ENCODE peak calls at places on chromosome 3, in five cellular contexts. M is AG10803, B is AG09309, Q is progenitor cell of endocrine pancreas, K is psoas muscle. O is an unnamed sample.

GRCh38 chr3:62436785-62437184 is 63.4 kb upstream of the FEZF2 start:
- DNase-seq in Q (no peak), B (no peak), M (peak), K (no peak), O (no peak)

GRCh38 chr3:154252759-154253638 is 71.3 kb downstream of the DHX36 start:
- DNase-seq in K (peak), Q (peak), B (peak), M (peak), O (peak)

GRCh38 chr3:197501879-197502620 is 53.7 kb downstream of the BDH1 start:
- DNase-seq in K (no peak), B (no peak), Q (no peak), M (peak), O (peak)

GRCh38 chr3:195083659-195084058 is 187.3 kb downstream of the XXYLT1 start:
- DNase-seq in B (no peak), M (no peak), Q (no peak), K (peak), O (no peak)

GRCh38 chr3:194572131-194572789 is 61.0 kb downstream of the TMEM44 start:
- DNase-seq in K (peak), M (peak), Q (peak), B (peak), O (peak)

GRCh38 chr3:97719156-97719821 is 45.3 kb upstream of the ARL6 start:
- DNase-seq in Q (peak), B (no peak), K (peak), M (peak), O (peak)

GRCh38 chr3:64053581-64053980 is 30.3 kb upstream of the PSMD6 start:
- DNase-seq in K (no peak), M (no peak), B (no peak), Q (no peak), O (no peak)

GRCh38 chr3:52557011-52557410 is 20.6 kb downstream of the UQCC5 start:
- DNase-seq in M (no peak), B (no peak), K (no peak), Q (no peak), O (no peak)

GRCh38 chr3:56672-57071 is 139.9 kb upstream of the CHL1 start:
- DNase-seq in M (no peak), B (no peak), K (no peak), Q (no peak), O (no peak)

GRCh38 chr3:43001094-43001553 is 22.0 kb downstream of the GASK1A start:
- DNase-seq in Q (no peak), K (peak), M (peak), B (peak), O (no peak)

GRCh38 chr3:37814547-37814946 is 47.1 kb upstream of the CTDSPL start:
- DNase-seq in K (no peak), Q (no peak), M (peak), B (no peak), O (no peak)

GRCh38 chr3:159786489-159787181 is 202.0 kb upstream of the IL12A start:
- DNase-seq in K (no peak), M (no peak), B (no peak), Q (no peak), O (no peak)

GRCh38 chr3:100260081-100260684 is 609 bp upstream of the TBC1D23 start:
- DNase-seq in Q (peak), M (peak), B (no peak), K (peak), O (no peak)

GRCh38 chr3:143090486-143090885 is 29.1 kb upstream of the CHST2 start:
- DNase-seq in M (no peak), K (peak), B (no peak), Q (no peak), O (no peak)

GRCh38 chr3:84836961-84837360 is 121.8 kb upstream of the CADM2 start:
- DNase-seq in K (no peak), B (no peak), M (no peak), Q (no peak), O (no peak)

GRCh38 chr3:169144691-169145090 is 518.8 kb downstream of the MECOM start:
- DNase-seq in K (no peak), B (no peak), M (no peak), Q (no peak), O (no peak)

GRCh38 chr3:116777181-116777840 is 67.7 kb downstream of the TUSC7 start:
- DNase-seq in Q (no peak), K (no peak), M (no peak), B (no peak), O (no peak)

GRCh38 chr3:175989161-175989560 is 1130.0 kb downstream of the NAALADL2 start:
- DNase-seq in Q (no peak), K (no peak), B (no peak), M (no peak), O (no peak)

GRCh38 chr3:181715601-181716340 is 4.0 kb downstream of the SOX2 start:
- DNase-seq in B (no peak), M (no peak), Q (no peak), K (no peak), O (no peak)
- TF ChIP-seq CTCF in B (no peak), M (no peak), Q (no peak), K (no peak), O (no peak)

GRCh38 chr3:150787741-150788370 is 24.9 kb upstream of the SIAH2 start:
- DNase-seq in Q (peak), K (peak), B (peak), M (peak), O (peak)

GRCh38 chr3:150797155-150797554 is 34.2 kb upstream of the SIAH2 start:
- DNase-seq in B (no peak), M (no peak), K (no peak), Q (no peak), O (no peak)

GRCh38 chr3:150790621-150791020 is 27.7 kb upstream of the SIAH2 start:
- DNase-seq in M (no peak), B (no peak), Q (no peak), K (no peak), O (no peak)

GRCh38 chr3:150798122-150798618 is 35.2 kb upstream of the SIAH2 start:
- DNase-seq in M (no peak), K (no peak), Q (no peak), B (no peak), O (no peak)

DNA sequence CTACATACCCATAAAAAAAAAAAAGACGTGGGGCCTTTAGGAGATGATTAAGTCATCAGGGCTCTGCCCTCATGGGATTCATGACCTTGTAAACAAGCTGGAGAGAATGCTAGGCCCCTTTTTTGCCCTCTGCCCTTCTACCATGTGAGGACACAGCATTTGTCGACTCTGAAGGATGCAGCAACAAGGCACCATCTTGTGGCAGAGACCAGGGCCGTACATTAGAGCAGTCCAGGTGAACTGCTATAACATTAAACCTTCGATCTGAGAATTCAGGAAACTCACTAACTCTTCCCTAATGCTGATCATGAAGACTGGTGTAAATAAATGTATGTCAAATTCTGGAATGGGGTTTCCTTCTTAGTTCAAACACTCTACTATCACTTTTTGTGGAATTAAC is 30.7 kb upstream of the SIAH2 start:
- DNase-seq in K (no peak), Q (no peak), M (no peak), B (no peak), O (no peak)
- TF ChIP-seq CTCF in K (no peak), Q (no peak), M (no peak), B (no peak), O (no peak)

DNA sequence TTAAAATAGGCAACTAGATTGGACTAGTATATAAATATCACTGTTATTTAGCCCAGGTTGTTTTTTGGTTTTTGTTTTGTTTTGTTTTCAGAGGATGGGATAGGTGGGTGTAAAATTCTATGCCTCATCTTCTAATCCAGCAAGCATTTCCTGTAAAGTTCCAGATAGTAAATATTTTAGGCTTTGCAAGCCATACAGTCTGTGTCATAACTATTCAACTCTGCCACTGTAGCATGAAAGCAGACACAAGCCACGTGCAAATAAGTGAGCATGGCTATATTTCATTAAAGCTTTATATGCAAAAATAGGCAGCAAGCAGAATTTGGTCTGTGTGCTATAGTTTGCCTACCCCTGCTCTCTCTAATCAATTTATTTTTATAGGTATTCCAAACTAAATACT is 657.3 kb upstream of the TGFBR2 start:
- DNase-seq in B (no peak), K (no peak), M (peak), Q (no peak), O (no peak)
- TF ChIP-seq CTCF in B (no peak), K (no peak), M (no peak), Q (no peak), O (no peak)

GRCh38 chr3:172987268-172987667 is 153.8 kb downstream of the SPATA16 start:
- DNase-seq in K (no peak), Q (no peak), M (no peak), B (no peak), O (no peak)

GRCh38 chr3:172984938-172985337 is 156.1 kb downstream of the SPATA16 start:
- DNase-seq in M (no peak), B (no peak), Q (no peak), K (no peak), O (no peak)

GRCh38 chr3:172981407-172981983 is 159.5 kb downstream of the SPATA16 start:
- DNase-seq in K (no peak), B (no peak), M (no peak), Q (no peak), O (no peak)

GRCh38 chr3:172980849-172981248 is 160.2 kb downstream of the SPATA16 start:
- DNase-seq in M (no peak), B (no peak), Q (no peak), K (no peak), O (no peak)

DNA sequence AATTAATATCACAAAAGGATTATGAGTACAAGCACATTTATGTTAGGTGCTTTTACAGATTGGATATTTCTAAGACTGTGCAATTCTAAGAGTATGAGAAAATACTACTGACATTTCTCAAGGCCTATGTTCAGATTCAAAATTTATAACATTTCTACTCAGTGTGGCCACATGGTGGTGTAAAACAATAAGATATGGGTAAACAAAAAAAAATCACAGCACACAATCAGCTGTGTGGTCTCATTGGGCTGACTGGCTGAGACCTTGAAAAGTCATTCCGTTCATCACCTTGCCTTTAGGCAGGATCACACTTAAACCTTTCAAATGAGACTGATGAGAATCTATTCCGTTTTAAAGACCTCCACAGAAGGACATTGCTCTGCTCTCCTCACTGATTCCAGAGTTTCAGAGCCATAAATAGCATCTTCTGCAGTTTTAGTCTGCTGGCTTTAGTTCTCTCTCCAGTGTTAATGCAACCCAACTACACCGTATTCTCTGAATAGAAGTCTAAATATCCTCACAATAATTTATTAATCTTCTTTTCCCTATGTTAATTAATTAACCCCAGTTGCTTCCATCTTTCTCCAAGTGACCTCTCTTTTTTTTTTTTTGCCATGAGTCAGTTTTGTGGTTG is 158.2 kb downstream of the SPATA16 start:
- DNase-seq in M (no peak), K (no peak), Q (no peak), B (no peak), O (no peak)
- TF ChIP-seq CTCF in M (no peak), K (no peak), Q (no peak), B (no peak), O (no peak)

O was measured in CD14-positive monocyte.